ENCODE peak calls at places on chromosomes 13 and 19, in six cellular contexts. B is fibroblast of lung, O is SK-N-SH, N is lower lobe of right lung, Q is psoas muscle, S is DND-41. V is an unnamed sample.
A peak's percentile ranks its signal among the peaks of the same experiment; 100 is the strongest.

GRCh38 chr19:58579473-58580142 is 6.5 kb upstream of the MZF1 start:
- DNase-seq in B (no peak), O (no peak), N (no peak), Q (no peak), S (peak; percentile 3), V (no peak)

GRCh38 chr19:51311388-51312257 is at the start of gene IGLON5:
- DNase-seq in B (no peak), O (peak; percentile 99), N (no peak), Q (no peak), S (no peak), V (no peak)

GRCh38 chr19:29576761-29577661 is 29.1 kb upstream of the POP4 start:
- DNase-seq in B (peak; percentile 32), O (no peak), N (no peak), Q (no peak), S (no peak), V (no peak)

GRCh38 chr13:106078191-106078590 is 457.3 kb downstream of the EFNB2 start:
- DNase-seq in B (peak; percentile 76), O (no peak), N (no peak), Q (no peak), S (no peak), V (no peak)

GRCh38 chr19:52658595-52658994 is 20.4 kb upstream of the ZNF83 start:
- DNase-seq in B (no peak), O (no peak), N (no peak), Q (no peak), S (no peak), V (no peak)

GRCh38 chr13:30976041-30976440 is 43.6 kb downstream of the TEX26 start:
- DNase-seq in B (no peak), O (no peak), N (no peak), Q (no peak), S (no peak), V (no peak)

GRCh38 chr13:21079761-21080730 is 18.7 kb upstream of the LATS2 start:
- DNase-seq in B (peak; percentile 96), O (no peak), N (no peak), Q (no peak), S (no peak), V (no peak)

GRCh38 chr13:51838235-51838846 is 6.6 kb downstream of the TMEM272 start:
- DNase-seq in B (peak; percentile 83), O (no peak), N (no peak), Q (no peak), S (no peak), V (no peak)

GRCh38 chr19:47296036-47296435 is 13.6 kb upstream of the C5AR1 start:
- DNase-seq in B (peak; percentile 60), O (peak; percentile 78), N (peak; percentile 65), Q (peak; percentile 49), S (peak; percentile 76), V (no peak)

GRCh38 chr13:31518666-31519065 is 220.7 kb upstream of the RXFP2 start:
- DNase-seq in B (no peak), O (no peak), N (no peak), Q (no peak), S (no peak), V (no peak)

GRCh38 chr19:16293133-16294085 is 31.2 kb upstream of the KLF2 start:
- DNase-seq in B (peak; percentile 96), O (no peak), N (no peak), Q (peak; percentile 77), S (no peak), V (no peak)

GRCh38 chr19:34577531-34578101 is 96.1 kb downstream of the WTIP start:
- DNase-seq in B (no peak), O (peak; percentile 42), N (no peak), Q (no peak), S (no peak), V (no peak)

GRCh38 chr19:9078651-9079050 is 8.2 kb upstream of the OR1M1 start:
- DNase-seq in B (no peak), O (no peak), N (no peak), Q (no peak), S (no peak), V (no peak)

GRCh38 chr13:110393761-110394160 is 86.7 kb downstream of the COL4A2 start:
- DNase-seq in B (peak; percentile 37), O (no peak), N (no peak), Q (no peak), S (no peak), V (no peak)

GRCh38 chr13:94328336-94329041 is 151.0 kb downstream of the DCT start:
- DNase-seq in B (no peak), O (no peak), N (no peak), Q (no peak), S (no peak), V (no peak)

GRCh38 chr19:35903550-35904179 is 1.3 kb downstream of the HCST start:
- DNase-seq in B (peak; percentile 78), O (peak; percentile 75), N (peak; percentile 94), Q (peak; percentile 69), S (peak; percentile 96), V (peak; percentile 82)

GRCh38 chr13:98300956-98301641 is 124.0 kb upstream of the RNF113B start:
- DNase-seq in B (peak; percentile 91), O (no peak), N (no peak), Q (no peak), S (no peak), V (no peak)

GRCh38 chr13:73231456-73231855 is 172.7 kb downstream of the KLF5 start:
- DNase-seq in B (no peak), O (no peak), N (no peak), Q (no peak), S (peak; percentile 32), V (no peak)

GRCh38 chr13:81171065-81171647 is 830.2 kb upstream of the SPRY2 start:
- DNase-seq in B (peak; percentile 3), O (peak; percentile 12), N (no peak), Q (no peak), S (no peak), V (no peak)

GRCh38 chr13:21124853-21125252 is 51.5 kb downstream of the SKA3 start:
- DNase-seq in B (peak; percentile 70), O (peak; percentile 67), N (no peak), Q (no peak), S (peak; percentile 78), V (no peak)

GRCh38 chr19:2982983-2983350 is 5.6 kb downstream of the TLE6 start:
- DNase-seq in B (peak; percentile 84), O (peak; percentile 92), N (peak; percentile 79), Q (peak; percentile 86), S (no peak), V (peak; percentile 31)

GRCh38 chr19:12065100-12065538 is 588 bp downstream of the ZNF844 start:
- DNase-seq in B (peak; percentile 61), O (no peak), N (no peak), Q (peak; percentile 20), S (peak; percentile 42), V (peak; percentile 42)

GRCh38 chr19:39941615-39942507 is 7.4 kb upstream of the FCGBP start:
- DNase-seq in B (peak; percentile 34), O (no peak), N (no peak), Q (no peak), S (peak; percentile 81), V (no peak)

GRCh38 chr19:7397687-7398086 is 49.0 kb downstream of the ARHGEF18 start:
- DNase-seq in B (peak; percentile 97), O (no peak), N (no peak), Q (no peak), S (no peak), V (no peak)

GRCh38 chr19:33273881-33274662 is 28.3 kb downstream of the CEBPA start:
- DNase-seq in B (peak; percentile 88), O (no peak), N (peak; percentile 76), Q (peak; percentile 58), S (no peak), V (peak; percentile 78)

GRCh38 chr19:28242317-28242927 is 970.5 kb downstream of the UQCRFS1 start:
- DNase-seq in B (peak; percentile 17), O (peak; percentile 44), N (no peak), Q (no peak), S (peak; percentile 34), V (no peak)
- TF ChIP-seq CTCF in B (peak; percentile 11), O (peak; percentile 73), N (peak; percentile 46), Q (peak; percentile 26), S (peak; percentile 79), V (no peak)

GRCh38 chr19:18668744-18669523 is 14.5 kb upstream of the CRTC1 start:
- DNase-seq in B (no peak), O (no peak), N (no peak), Q (no peak), S (no peak), V (no peak)

GRCh38 chr19:18669883-18670282 is 13.6 kb upstream of the CRTC1 start:
- DNase-seq in B (no peak), O (no peak), N (no peak), Q (no peak), S (no peak), V (no peak)

GRCh38 chr19:18671303-18672043 is 12.0 kb upstream of the CRTC1 start:
- DNase-seq in B (no peak), O (no peak), N (no peak), Q (no peak), S (no peak), V (no peak)

GRCh38 chr19:18669524-18669817 is 14.0 kb upstream of the CRTC1 start:
- DNase-seq in B (peak; percentile 67), O (no peak), N (no peak), Q (no peak), S (no peak), V (no peak)

GRCh38 chr19:18670313-18670712 is 13.2 kb upstream of the CRTC1 start:
- DNase-seq in B (no peak), O (peak; percentile 70), N (no peak), Q (no peak), S (no peak), V (no peak)
- H3K4me1 ChIP-seq in B (peaks cover 5% of the 10 kb centered on the region), O (no peaks in the 10 kb centered on the region), N (no peaks in the 10 kb centered on the region), Q (peaks cover 39% of the 10 kb centered on the region), S (no peaks in the 10 kb centered on the region), V (no peaks in the 10 kb centered on the region)

DNA sequence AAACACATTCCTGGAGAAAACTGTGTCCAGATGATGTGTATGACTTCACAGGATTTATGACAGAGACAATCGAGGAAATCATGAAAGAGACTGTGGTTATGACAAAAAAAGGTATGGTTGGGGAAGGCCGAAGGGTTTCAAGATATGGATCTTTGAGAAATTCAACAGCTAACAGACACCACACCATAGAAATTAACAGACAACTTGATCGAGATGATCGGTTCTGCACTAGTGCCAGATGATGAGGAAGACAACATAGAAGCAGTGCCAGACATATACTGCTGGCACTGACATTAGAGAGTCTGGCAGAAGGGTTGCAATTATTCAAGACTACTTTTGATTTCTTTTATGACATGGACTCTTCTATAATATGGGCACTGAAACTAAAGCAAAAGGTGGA is 37.2 kb downstream of the KCNRG start:
- DNase-seq in B (no peak), O (no peak), N (no peak), Q (no peak), S (no peak), V (no peak)
- TF ChIP-seq CTCF in B (no peak), O (no peak), N (no peak), Q (no peak), S (no peak), V (no peak)

GRCh38 chr19:10100163-10100785 is 2.2 kb downstream of the ANGPTL6 start:
- DNase-seq in B (no peak), O (no peak), N (no peak), Q (no peak), S (no peak), V (no peak)
- H3K4me1 ChIP-seq in B (peaks cover 10% of the 10 kb centered on the region), O (no peaks in the 10 kb centered on the region), N (peaks cover 28% of the 10 kb centered on the region), Q (peaks cover 3% of the 10 kb centered on the region), S (no peaks in the 10 kb centered on the region), V (peaks cover 3% of the 10 kb centered on the region)

GRCh38 chr19:423691-424466 is 14.9 kb upstream of the C2CD4C start:
- DNase-seq in B (no peak), O (no peak), N (no peak), Q (no peak), S (no peak), V (no peak)
- TF ChIP-seq CTCF in B (no peak), O (no peak), N (no peak), Q (no peak), S (no peak), V (no peak)